ENCODE peak calls at places on chromosomes 13 and 19, in ten cellular contexts. U, R, T, G, B, M, V, S, H and E are unnamed samples.

GRCh38 chr13:111394211-111394922 is 73.9 kb downstream of the TEX29 start:
- DNase-seq in V (no peak), H (no peak), R (no peak), G (no peak), U (no peak), M (peak; percentile 13), B (no peak), T (no peak), S (no peak), E (no peak)

GRCh38 chr13:106619688-106620555 is 52.0 kb upstream of the ARGLU1 start:
- DNase-seq in R (no peak), G (no peak), B (no peak), M (no peak), S (peak; percentile 50), H (no peak), V (peak; percentile 19), T (peak; percentile 26), U (no peak), E (no peak)

GRCh38 chr19:41415154-41415571 is 12.0 kb downstream of the B3GNT8 start:
- DNase-seq in G (no peak), V (no peak), B (no peak), H (no peak), S (no peak), U (no peak), M (no peak), R (peak; percentile 79), T (no peak), E (no peak)

GRCh38 chr19:41001243-41001971 is 10.3 kb downstream of the CYP2B6 start:
- DNase-seq in S (no peak), U (no peak), G (no peak), T (no peak), V (no peak), M (no peak), H (no peak), R (no peak), B (no peak), E (no peak)

GRCh38 chr13:29991343-29991742 is 140.9 kb upstream of the UBL3 start:
- DNase-seq in H (peak; percentile 61), M (no peak), B (no peak), U (no peak), R (no peak), S (no peak), V (no peak), T (no peak), G (no peak), E (no peak)

GRCh38 chr13:49259586-49259985 is 11.9 kb downstream of the CDADC1 start:
- DNase-seq in H (no peak), M (no peak), T (no peak), B (no peak), R (no peak), S (no peak), V (no peak), U (no peak), G (no peak), E (no peak)

GRCh38 chr19:28972144-28972543 is 240.8 kb downstream of the UQCRFS1 start:
- DNase-seq in R (no peak), G (no peak), M (no peak), B (no peak), S (no peak), T (no peak), U (no peak), H (no peak), V (no peak), E (no peak)

GRCh38 chr13:73850104-73850898 is 283.9 kb downstream of the KLF12 start:
- DNase-seq in B (no peak), S (no peak), T (no peak), U (no peak), G (no peak), V (no peak), R (no peak), M (no peak), H (no peak), E (no peak)

GRCh38 chr13:85650613-85651012 is 148.6 kb downstream of the SLITRK6 start:
- DNase-seq in G (no peak), H (no peak), T (no peak), B (no peak), R (no peak), S (no peak), M (no peak), U (no peak), V (no peak), E (no peak)

GRCh38 chr13:44148159-44148929 is 225.3 kb upstream of the SERP2 start:
- DNase-seq in S (no peak), U (no peak), B (no peak), T (no peak), M (no peak), G (no peak), H (no peak), V (no peak), R (no peak), E (no peak)

GRCh38 chr13:44274838-44275237 is 98.8 kb upstream of the SERP2 start:
- DNase-seq in H (no peak), T (no peak), V (peak; percentile 25), M (no peak), S (peak; percentile 54), R (no peak), U (no peak), G (no peak), B (no peak), E (no peak)

GRCh38 chr13:51317262-51317661 is 22.2 kb upstream of the SERPINE3 start:
- DNase-seq in S (no peak), B (no peak), G (no peak), T (no peak), U (no peak), H (no peak), V (no peak), R (no peak), M (no peak), E (no peak)

GRCh38 chr13:51315658-51316057 is 23.8 kb upstream of the SERPINE3 start:
- DNase-seq in T (no peak), S (no peak), R (no peak), B (no peak), G (no peak), V (no peak), M (no peak), H (no peak), U (no peak), E (no peak)

GRCh38 chr13:51311271-51311670 is 28.2 kb upstream of the SERPINE3 start:
- DNase-seq in R (no peak), S (no peak), G (no peak), T (no peak), B (no peak), M (no peak), V (no peak), U (no peak), H (no peak), E (no peak)

GRCh38 chr13:51313619-51314018 is 25.9 kb upstream of the SERPINE3 start:
- DNase-seq in T (no peak), R (no peak), M (no peak), B (no peak), S (no peak), H (no peak), V (no peak), U (no peak), G (no peak), E (no peak)

DNA sequence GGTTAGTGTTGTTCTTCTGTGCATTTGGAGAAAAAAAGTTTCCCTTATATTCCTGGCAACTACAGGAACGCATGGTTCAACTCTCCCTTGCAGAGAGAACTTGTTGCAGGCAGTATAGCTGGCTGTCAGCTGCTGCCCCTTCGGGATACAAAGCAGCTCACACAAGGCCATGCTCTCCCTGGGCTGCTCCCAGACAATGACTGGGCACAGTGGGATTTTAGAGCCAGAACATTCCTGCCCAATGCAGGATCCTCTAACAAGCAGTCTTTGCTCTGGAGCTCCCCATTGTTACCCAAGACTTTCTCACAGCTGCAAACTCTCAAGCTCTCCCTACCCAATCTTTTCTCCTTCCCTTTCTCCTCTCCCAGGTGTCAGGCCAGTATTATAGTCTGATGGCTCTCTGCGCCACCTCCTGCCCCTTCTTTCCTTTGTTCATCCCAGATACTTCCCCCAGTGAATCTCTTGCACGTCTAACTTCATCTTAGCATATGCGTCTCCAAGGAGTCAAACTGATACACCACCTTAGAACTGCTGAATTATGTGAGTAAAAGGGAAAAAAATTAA is 27.5 kb upstream of the SERPINE3 start:
- DNase-seq in R (no peak), H (no peak), V (no peak), M (no peak), B (no peak), U (no peak), G (no peak), T (no peak), S (no peak), E (no peak)
- H3K4me1 ChIP-seq in R (no peaks in the 10 kb centered on the region), H (no peaks in the 10 kb centered on the region), V (no peaks in the 10 kb centered on the region), M (no peaks in the 10 kb centered on the region), B (no peaks in the 10 kb centered on the region), U (no peaks in the 10 kb centered on the region), G (no peaks in the 10 kb centered on the region), T (peaks cover 2% of the 10 kb centered on the region), S (no peaks in the 10 kb centered on the region), E (no peaks in the 10 kb centered on the region)

GRCh38 chr19:13101590-13102415 is 855 bp downstream of the LYL1 start:
- DNase-seq in U (no peak), V (no peak), R (no peak), T (peak; percentile 38), H (no peak), M (no peak), S (no peak), B (no peak), G (no peak), E (no peak)
- H3K4me1 ChIP-seq in U (peaks cover 76% of the 10 kb centered on the region), V (peaks cover 76% of the 10 kb centered on the region), R (peaks cover 13% of the 10 kb centered on the region), T (peaks cover 9% of the 10 kb centered on the region), H (peaks cover 10% of the 10 kb centered on the region), M (peaks cover 45% of the 10 kb centered on the region), S (peaks cover 91% of the 10 kb centered on the region), B (peaks cover 28% of the 10 kb centered on the region), G (no peaks in the 10 kb centered on the region), E (peaks cover 80% of the 10 kb centered on the region)

DNA sequence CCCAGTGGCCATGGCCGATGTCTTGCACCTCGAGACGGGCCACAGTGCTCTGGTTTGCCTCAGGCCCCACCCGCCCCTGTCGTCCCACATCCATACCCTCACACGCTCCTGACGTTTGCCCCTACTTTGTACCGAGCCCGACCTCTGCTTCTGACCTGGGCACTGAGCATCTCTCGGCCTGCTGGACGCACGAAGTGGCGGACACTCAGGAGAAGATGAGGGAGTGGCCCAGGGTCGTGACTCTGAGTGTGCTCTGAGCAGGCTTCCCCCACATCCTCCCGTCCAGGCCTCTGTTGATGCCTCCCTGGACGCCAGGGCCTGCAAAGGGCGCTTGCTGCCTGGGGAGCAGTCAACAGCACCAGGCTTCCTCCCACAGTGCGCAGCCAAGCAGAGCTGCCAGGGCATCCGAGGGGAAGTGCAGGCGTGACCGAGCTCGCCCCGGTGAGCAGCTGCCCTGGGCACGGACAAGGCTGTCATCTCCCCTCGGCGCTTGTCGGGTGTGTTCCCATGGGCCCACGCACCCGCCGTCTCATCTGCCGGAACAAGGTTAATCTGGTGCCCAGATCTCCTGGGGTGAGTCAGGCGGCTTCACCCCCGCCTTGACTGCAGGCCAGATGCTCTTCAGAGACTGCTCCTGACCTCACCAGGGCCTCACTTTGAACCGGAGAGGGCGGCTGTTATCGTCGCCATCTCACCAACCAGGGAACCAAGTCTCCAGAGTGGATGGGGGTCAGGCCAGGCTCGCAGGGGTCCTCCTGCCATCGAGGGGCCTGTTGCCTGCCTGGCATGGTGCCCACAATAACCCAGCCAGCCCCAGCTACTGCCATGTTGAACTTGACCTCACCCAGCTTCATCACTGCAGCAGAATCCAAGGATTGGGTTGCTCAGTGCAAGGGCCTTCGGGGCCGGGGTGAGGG is 27.2 kb downstream of the COMP start:
- DNase-seq in S (no peak), B (no peak), M (no peak), R (no peak), T (no peak), H (peak; percentile 84), U (peak; percentile 29), V (no peak), G (peak; percentile 88), E (peak; percentile 70)
- H3K4me1 ChIP-seq in S (no peaks in the 10 kb centered on the region), B (no peaks in the 10 kb centered on the region), M (peaks cover 35% of the 10 kb centered on the region), R (peaks cover 12% of the 10 kb centered on the region), T (peaks cover 8% of the 10 kb centered on the region), H (peaks cover 62% of the 10 kb centered on the region), U (no peaks in the 10 kb centered on the region), V (no peaks in the 10 kb centered on the region), G (peaks cover 14% of the 10 kb centered on the region), E (peaks cover 37% of the 10 kb centered on the region)

GRCh38 chr19:49419173-49419572 is 4.1 kb downstream of the PTH2 start:
- DNase-seq in M (no peak), V (no peak), T (no peak), S (no peak), R (no peak), G (no peak), U (no peak), B (no peak), H (no peak), E (no peak)
- H3K4me1 ChIP-seq in M (peaks cover 19% of the 10 kb centered on the region), V (peaks cover 34% of the 10 kb centered on the region), T (no peaks in the 10 kb centered on the region), S (peaks cover 29% of the 10 kb centered on the region), R (peaks cover 7% of the 10 kb centered on the region), G (peaks cover 8% of the 10 kb centered on the region), U (peaks cover 37% of the 10 kb centered on the region), B (peaks cover 14% of the 10 kb centered on the region), H (no peaks in the 10 kb centered on the region), E (peaks cover 27% of the 10 kb centered on the region)